ENCODE peak calls at places on chromosomes 5 and 9, in four cellular contexts. M is heart right ventricle, C is mucosa of descending colon, O is astrocyte of the spinal cord. Y is an unnamed sample.

GRCh38 chr5:109038209-109038840 is 290.6 kb downstream of the FER start:
- DNase-seq in M (no peak), C (no peak), O (no peak), Y (no peak)

GRCh38 chr9:119005162-119005561 is 364.1 kb downstream of the BRINP1 start:
- DNase-seq in M (no peak), C (no peak), O (no peak), Y (no peak)

GRCh38 chr5:135059000-135059923 is 25.2 kb upstream of the PITX1 start:
- DNase-seq in M (no peak), C (no peak), O (no peak), Y (no peak)

GRCh38 chr5:151345808-151346478 is 1.4 kb downstream of the SLC36A2 start:
- DNase-seq in M (no peak), C (no peak), O (peak), Y (no peak)

GRCh38 chr9:26856413-26857032 is 36.1 kb downstream of the CAAP1 start:
- DNase-seq in M (no peak), C (peak), O (peak), Y (peak)

GRCh38 chr5:36662291-36662851 is 56.0 kb downstream of the SLC1A3 start:
- DNase-seq in M (no peak), C (no peak), O (peak), Y (peak)

GRCh38 chr9:98081477-98082219 is 25.1 kb downstream of the NANS start:
- DNase-seq in M (no peak), C (no peak), O (no peak), Y (no peak)

GRCh38 chr9:16331527-16331926 is 538.9 kb downstream of the BNC2 start:
- DNase-seq in M (no peak), C (no peak), O (no peak), Y (no peak)

GRCh38 chr5:127186657-127187056 is 103.9 kb upstream of the MEGF10 start:
- DNase-seq in M (no peak), C (no peak), O (peak), Y (no peak)

GRCh38 chr9:105441761-105442160 is 6.1 kb upstream of the FSD1L start:
- DNase-seq in M (no peak), C (no peak), O (no peak), Y (no peak)

GRCh38 chr9:129610473-129611301 is 10.2 kb downstream of the C9orf50 start:
- DNase-seq in M (peak), C (peak), O (peak), Y (no peak)

GRCh38 chr9:83472221-83472665 is 66.0 kb downstream of the FRMD3 start:
- DNase-seq in M (peak), C (peak), O (peak), Y (no peak)

GRCh38 chr9:134459164-134459563 is 132.9 kb downstream of the RXRA start:
- DNase-seq in M (no peak), C (no peak), O (no peak), Y (no peak)

GRCh38 chr5:167653645-167654106 is 637.8 kb upstream of the WWC1 start:
- DNase-seq in M (no peak), C (no peak), O (peak), Y (no peak)

GRCh38 chr9:132644251-132644650 is 25.5 kb downstream of the DDX31 start:
- DNase-seq in M (no peak), C (no peak), O (no peak), Y (no peak)

GRCh38 chr5:33890147-33890546 is 1.6 kb downstream of the ADAMTS12 start:
- DNase-seq in M (no peak), C (no peak), O (peak), Y (no peak)

GRCh38 chr9:83617299-83617698 is 5.6 kb upstream of the IDNK start:
- DNase-seq in M (no peak), C (no peak), O (no peak), Y (no peak)

GRCh38 chr5:53479656-53480473 is 564 bp upstream of the FST start:
- DNase-seq in M (peak), C (peak), O (peak), Y (no peak)

GRCh38 chr9:115627511-115627910 is 509.6 kb upstream of the TNC start:
- DNase-seq in M (no peak), C (no peak), O (no peak), Y (no peak)

GRCh38 chr5:150190987-150191386 is 1.1 kb downstream of the SLC6A7 start:
- DNase-seq in M (no peak), C (no peak), O (no peak), Y (no peak)

GRCh38 chr9:21974230-21974541 is 20.0 kb downstream of the CDKN2A start:
- DNase-seq in M (no peak), C (no peak), O (peak), Y (no peak)

GRCh38 chr5:132011561-132012384 is at the start of gene ACSL6:
- DNase-seq in M (no peak), C (peak), O (no peak), Y (no peak)

DNA sequence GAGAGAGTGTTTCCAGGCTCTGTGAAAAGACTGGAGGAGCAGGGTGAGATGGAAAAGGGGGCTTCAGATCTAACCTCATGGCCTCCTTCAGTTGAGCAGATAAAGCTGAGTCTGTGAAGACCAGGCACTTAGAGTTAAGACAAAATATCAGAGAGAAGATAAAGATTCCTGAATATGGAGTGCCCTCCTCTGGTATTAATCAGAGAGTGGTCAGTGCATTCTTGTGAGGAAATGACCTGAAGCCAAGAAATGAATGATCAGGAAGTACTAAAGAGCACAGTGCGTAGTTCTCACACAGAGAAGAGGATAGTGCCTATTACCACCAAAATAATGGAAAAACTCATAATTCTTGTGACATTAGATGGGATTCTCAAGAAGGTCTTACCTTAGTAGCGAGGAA is 1417.0 kb upstream of the ACO1 start:
- DNase-seq in M (no peak), C (no peak), O (peak), Y (no peak)
- TF ChIP-seq CTCF in M (no peak), C (no peak), O (no peak), Y (no peak)

DNA sequence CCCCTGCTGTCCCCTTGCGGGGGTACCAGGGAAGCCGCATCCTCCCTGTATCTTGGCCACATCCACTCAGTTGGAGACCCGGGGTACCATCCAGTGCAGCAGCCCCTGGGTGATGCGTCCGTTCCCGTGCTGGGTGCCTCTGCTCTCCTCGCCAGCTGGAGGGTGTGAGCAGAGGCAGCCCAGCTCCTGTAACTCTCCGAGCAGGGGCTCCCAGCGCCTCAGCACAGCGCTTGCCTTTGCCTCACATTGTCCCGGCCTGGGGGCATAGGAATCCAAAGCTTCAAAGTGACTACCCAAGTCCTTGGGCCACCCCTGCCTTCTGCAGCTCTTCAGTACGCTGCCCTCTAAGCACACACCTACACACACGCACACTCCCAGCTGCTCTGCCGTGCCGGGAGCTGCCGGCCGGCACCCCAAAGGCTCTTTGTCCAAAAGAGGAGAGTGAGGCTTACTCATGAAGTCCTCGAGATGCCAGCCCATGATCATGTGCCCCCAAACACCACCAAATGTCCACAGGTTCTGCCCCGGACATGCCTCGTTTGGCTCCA is 733 bp downstream of the ANGPTL2 start:
- DNase-seq in M (no peak), C (no peak), O (peak), Y (no peak)
- H3K4me3 ChIP-seq in M (peak), C (peak), O (peak), Y (peak)

GRCh38 chr5:181173027-181173419 is 25.6 kb downstream of the OR2V2 start:
- DNase-seq in M (no peak), C (peak), O (no peak), Y (no peak)
- TF ChIP-seq CTCF in M (no peak), C (no peak), O (no peak), Y (no peak)

GRCh38 chr5:79074641-79075040 is 5.1 kb downstream of the BHMT2 start:
- DNase-seq in M (no peak), C (no peak), O (peak), Y (no peak)

GRCh38 chr5:79069488-79070001 is at the start of the genes BHMT2 and DMGDH:
- DNase-seq in M (peak), C (peak), O (peak), Y (no peak)

GRCh38 chr5:79075646-79076426 is 6.3 kb downstream of the BHMT2 start:
- DNase-seq in M (peak), C (no peak), O (no peak), Y (no peak)

DNA sequence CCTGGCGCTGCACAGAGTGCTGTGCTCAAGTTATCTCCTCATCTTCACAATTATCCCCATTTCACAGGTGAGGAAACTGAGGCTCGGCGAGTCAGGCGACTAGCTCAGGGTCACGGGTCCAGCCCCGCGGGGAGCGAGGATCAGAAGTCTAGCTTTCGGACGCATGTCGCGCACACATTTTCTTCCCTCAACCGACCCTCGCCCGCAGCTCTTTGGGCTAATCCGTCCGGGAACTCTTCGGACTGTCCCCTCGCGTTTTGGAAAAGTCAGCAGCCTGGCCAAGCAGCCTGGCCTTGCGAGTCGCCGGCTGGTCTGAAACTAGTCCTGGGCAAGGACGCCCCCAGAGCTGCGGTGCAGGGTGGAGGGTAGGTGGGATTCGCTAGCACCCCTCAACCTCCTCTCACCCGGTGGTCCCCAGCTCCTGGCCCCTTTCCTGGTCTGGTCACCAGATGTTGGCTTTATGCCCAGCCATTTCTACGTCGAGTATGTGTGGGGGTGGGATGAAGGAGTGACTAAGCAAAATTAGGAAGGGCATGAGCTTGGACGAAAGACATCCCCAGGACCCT is 518 bp downstream of the BHMT2 start:
- DNase-seq in M (peak), C (peak), O (no peak), Y (no peak)
- H3K4me3 ChIP-seq in M (no peak), C (no peak), O (peak), Y (peak)